ENCODE peak calls at places on chromosomes 12 and 14, in four cellular contexts. B is A549, J is cardiac muscle cell, F is fibroblast of lung. V is an unnamed sample.

GRCh38 chr14:75736845-75737485 is 75.9 kb downstream of the TTLL5 start:
- DNase-seq in B (no peak), J (no peak), F (peak; percentile 28), V (no peak)

GRCh38 chr14:80919622-80920021 is 21.9 kb downstream of the CEP128 start:
- DNase-seq in B (no peak), J (no peak), F (no peak), V (no peak)

GRCh38 chr12:52530905-52531304 is 10.7 kb upstream of the KRT5 start:
- DNase-seq in B (no peak), J (no peak), F (no peak), V (no peak)

GRCh38 chr12:53825246-53826081 is 73.7 kb upstream of the CISTR start:
- DNase-seq in B (peak; percentile 93), J (no peak), F (no peak), V (no peak)

GRCh38 chr12:1830981-1831930 is 10.9 kb downstream of the LRTM2 start:
- DNase-seq in B (no peak), J (peak; percentile 74), F (peak; percentile 54), V (no peak)

GRCh38 chr12:26187429-26187828 is 7.9 kb upstream of the SSPN start:
- DNase-seq in B (no peak), J (no peak), F (no peak), V (no peak)

GRCh38 chr12:53320352-53321195 is 836 bp downstream of the AAAS start:
- DNase-seq in B (no peak), J (no peak), F (peak; percentile 18), V (no peak)

GRCh38 chr12:63308701-63309100 is 157.7 kb upstream of the AVPR1A start:
- DNase-seq in B (no peak), J (no peak), F (no peak), V (no peak)

GRCh38 chr12:97748298-97748697 is 285.7 kb downstream of the RMST start:
- DNase-seq in B (no peak), J (no peak), F (no peak), V (no peak)

GRCh38 chr14:24291446-24292117 is 8.0 kb downstream of the DHRS1 start:
- DNase-seq in B (no peak), J (no peak), F (no peak), V (no peak)

GRCh38 chr14:21219561-21220111 is 49.6 kb downstream of the HNRNPC start:
- DNase-seq in B (no peak), J (no peak), F (no peak), V (no peak)

GRCh38 chr12:83690465-83690864 is 1003.8 kb downstream of the TMTC2 start:
- DNase-seq in B (no peak), J (no peak), F (no peak), V (no peak)

GRCh38 chr14:71933026-71933587 is 878 bp downstream of the RGS6 start:
- DNase-seq in B (no peak), J (peak; percentile 1), F (peak; percentile 2), V (no peak)

GRCh38 chr14:33568935-33569579 is 381.8 kb downstream of the EGLN3 start:
- DNase-seq in B (no peak), J (peak; percentile 16), F (peak; percentile 65), V (no peak)

GRCh38 chr12:66013224-66013623 is 117.3 kb downstream of the LLPH start:
- DNase-seq in B (no peak), J (no peak), F (no peak), V (no peak)

GRCh38 chr12:38934078-38934584 is 28.7 kb upstream of the CPNE8 start:
- DNase-seq in B (no peak), J (no peak), F (no peak), V (no peak)

GRCh38 chr12:47802312-47802711 is 17.4 kb downstream of the HDAC7 start:
- DNase-seq in B (no peak), J (no peak), F (no peak), V (no peak)

GRCh38 chr12:11577658-11578260 is 71.7 kb upstream of the ETV6 start:
- DNase-seq in B (no peak), J (no peak), F (peak; percentile 40), V (no peak)

GRCh38 chr12:108312885-108313203 is 26.3 kb downstream of the CMKLR1 start:
- DNase-seq in B (no peak), J (peak; percentile 20), F (no peak), V (no peak)

GRCh38 chr12:60977966-60978365 is 1282.2 kb upstream of the USP15 start:
- DNase-seq in B (no peak), J (no peak), F (no peak), V (no peak)

GRCh38 chr14:31508140-31508539 is 20.3 kb upstream of the GPR33 start:
- DNase-seq in B (no peak), J (no peak), F (no peak), V (no peak)

GRCh38 chr12:60257063-60257462 is 661.2 kb downstream of the SLC16A7 start:
- DNase-seq in B (peak; percentile 13), J (peak; percentile 68), F (peak; percentile 87), V (peak; percentile 10)

GRCh38 chr12:91104812-91105466 is 6.4 kb downstream of the LUM start:
- DNase-seq in B (no peak), J (no peak), F (no peak), V (no peak)
- H3K4me3 ChIP-seq in B (no peak overlapping the region), J (no peak overlapping the region), F (no peak overlapping the region), V (no peak overlapping the region)

DNA sequence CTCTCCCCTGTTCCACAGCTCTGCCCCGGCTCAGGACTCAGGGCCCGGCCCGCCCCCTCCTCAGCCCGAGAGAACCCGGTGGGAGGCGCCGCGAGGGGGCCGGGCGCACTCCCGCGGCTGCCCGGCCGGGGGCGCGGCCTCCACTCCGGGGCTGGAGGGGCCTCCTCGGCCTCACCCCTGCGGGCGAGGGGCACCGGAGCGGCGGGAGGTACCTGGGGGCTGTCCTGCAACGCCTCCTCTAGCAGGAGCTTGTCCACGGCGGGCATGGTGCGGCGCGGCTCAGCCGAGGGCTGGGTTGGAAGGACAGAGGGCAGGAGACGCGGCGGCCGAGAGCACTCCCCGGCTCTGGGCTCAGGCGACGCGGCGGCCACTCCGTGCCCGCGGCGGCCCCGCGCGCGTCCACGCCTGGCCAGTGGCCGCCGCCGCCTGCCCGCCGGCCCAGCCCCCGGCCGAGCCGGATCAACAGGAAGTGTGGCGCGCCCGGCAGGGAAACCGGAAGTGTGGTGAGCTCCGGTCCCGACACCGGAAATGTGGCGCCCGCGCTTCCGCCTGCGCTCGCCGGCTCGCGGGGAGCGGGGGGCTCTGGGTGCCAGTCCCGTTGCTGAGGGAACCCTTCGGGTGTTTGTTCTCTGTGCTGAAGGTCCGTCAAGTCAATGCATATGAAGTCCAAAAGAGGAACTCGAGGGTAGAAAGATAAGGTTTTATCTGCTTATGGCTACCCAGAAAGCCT is at the start of gene APPL2:
- DNase-seq in B (peak; percentile 97), J (peak; percentile 94), F (peak; percentile 87), V (no peak)
- TF ChIP-seq CTCF in B (peak; percentile 35), J (peak; percentile 23), F (peak; percentile 32), V (peak; percentile 35)

DNA sequence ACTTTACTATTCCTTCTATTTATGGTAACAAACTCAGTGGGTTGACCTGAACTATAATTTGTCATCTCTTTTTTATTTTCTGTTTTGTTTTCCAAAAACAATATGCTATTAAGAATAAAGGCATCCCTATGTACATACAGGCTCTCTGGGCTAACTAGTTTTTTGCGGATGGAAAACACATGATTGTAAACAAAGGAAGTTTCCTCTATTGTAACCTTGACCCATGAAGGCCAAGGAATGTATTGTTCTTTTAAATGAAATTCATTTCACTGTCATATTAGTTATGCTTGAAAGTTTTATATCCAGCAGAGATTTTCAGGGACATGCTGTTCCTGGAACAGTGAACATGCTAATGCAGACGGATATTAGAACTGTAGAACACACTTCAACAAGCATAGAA is 705.0 kb upstream of the SEL1L start:
- DNase-seq in B (no peak), J (no peak), F (no peak), V (no peak)
- H3K4me3 ChIP-seq in B (no peak overlapping the region), J (no peak overlapping the region), F (no peak overlapping the region), V (no peak overlapping the region)

GRCh38 chr14:30332374-30332773 is 226.6 kb upstream of the G2E3 start:
- DNase-seq in B (no peak), J (no peak), F (no peak), V (no peak)

GRCh38 chr14:30331030-30331429 is 227.9 kb upstream of the G2E3 start:
- DNase-seq in B (no peak), J (no peak), F (peak; percentile 6), V (no peak)

GRCh38 chr14:30333934-30334333 is 225.0 kb upstream of the G2E3 start:
- DNase-seq in B (no peak), J (no peak), F (peak; percentile 14), V (no peak)

GRCh38 chr14:30330452-30330851 is 228.5 kb upstream of the G2E3 start:
- DNase-seq in B (no peak), J (peak; percentile 14), F (no peak), V (no peak)
- TF ChIP-seq CTCF in B (no peak), J (peak; percentile 38), F (peak; percentile 24), V (peak; percentile 57)

GRCh38 chr14:61872452-61872851 is 110.2 kb downstream of the SNAPC1 start:
- DNase-seq in B (no peak), J (no peak), F (no peak), V (no peak)

GRCh38 chr14:61864329-61864898 is 102.2 kb downstream of the SNAPC1 start:
- DNase-seq in B (no peak), J (no peak), F (no peak), V (no peak)

GRCh38 chr14:61861320-61861865 is 99.2 kb downstream of the SNAPC1 start:
- DNase-seq in B (no peak), J (no peak), F (no peak), V (no peak)

GRCh38 chr14:61870163-61870562 is 107.9 kb downstream of the SNAPC1 start:
- DNase-seq in B (no peak), J (no peak), F (no peak), V (no peak)

GRCh38 chr14:61866932-61867920 is 105.0 kb downstream of the SNAPC1 start:
- DNase-seq in B (no peak), J (no peak), F (peak; percentile 3), V (no peak)
- H3K4me3 ChIP-seq in B (no peak overlapping the region), J (no peak overlapping the region), F (no peak overlapping the region), V (no peak overlapping the region)

DNA sequence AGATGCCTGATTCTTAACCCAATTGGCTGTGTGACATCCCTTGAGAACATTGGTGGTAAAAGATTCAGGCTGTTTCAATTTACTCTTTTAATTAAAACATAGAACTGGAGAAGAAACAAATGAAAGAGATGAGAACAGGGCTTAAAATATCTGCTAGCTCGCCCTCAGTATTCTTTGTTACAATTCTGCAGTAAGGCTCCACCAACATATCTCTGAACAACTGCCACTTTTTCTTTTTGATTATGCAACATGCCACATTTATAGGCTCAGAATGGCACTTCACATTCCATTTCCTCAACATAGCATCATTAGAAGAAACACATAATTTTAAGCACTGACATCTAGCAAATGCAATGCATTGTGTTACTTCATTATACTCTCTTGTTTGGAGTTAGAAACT is 1315.2 kb downstream of the LRFN5 start:
- DNase-seq in B (no peak), J (no peak), F (no peak), V (no peak)
- TF ChIP-seq CTCF in B (no peak), J (no peak), F (no peak), V (no peak)

DNA sequence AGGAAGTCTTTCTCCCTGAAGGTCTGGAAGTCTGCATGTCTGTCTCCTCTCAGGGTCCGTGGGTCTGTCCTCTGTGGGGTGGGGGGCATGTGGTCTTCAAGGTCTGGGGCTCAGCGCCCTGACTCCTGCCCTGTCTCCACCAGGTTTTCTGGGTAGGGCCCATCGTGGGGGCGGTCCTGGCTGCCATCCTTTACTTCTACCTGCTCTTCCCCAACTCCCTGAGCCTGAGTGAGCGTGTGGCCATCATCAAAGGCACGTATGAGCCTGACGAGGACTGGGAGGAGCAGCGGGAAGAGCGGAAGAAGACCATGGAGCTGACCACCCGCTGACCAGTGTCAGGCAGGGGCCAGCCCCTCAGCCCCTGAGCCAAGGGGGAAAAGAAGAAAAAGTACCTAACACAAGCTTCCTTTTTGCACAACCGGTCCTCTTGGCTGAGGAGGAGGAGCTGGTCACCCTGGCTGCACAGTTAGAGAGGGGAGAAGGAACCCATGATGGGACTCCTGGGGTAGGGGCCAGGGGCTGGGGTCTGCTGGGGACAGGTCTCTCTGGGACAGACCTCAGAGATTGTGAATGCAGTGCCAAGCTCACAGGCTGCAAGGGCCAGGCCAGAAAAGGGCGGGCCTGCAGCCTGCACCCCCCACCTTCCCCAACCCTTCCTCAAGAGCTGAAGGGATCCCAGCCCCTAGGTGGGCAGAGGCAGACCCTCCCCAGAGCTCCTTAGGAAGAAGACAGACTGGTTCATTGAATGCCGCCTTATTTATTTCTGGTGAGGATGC is 3.4 kb downstream of the AQP5 start:
- DNase-seq in B (no peak), J (no peak), F (no peak), V (no peak)
- H3K4me3 ChIP-seq in B (no peak overlapping the region), J (no peak overlapping the region), F (no peak overlapping the region), V (no peak overlapping the region)